ENCODE peak calls at places on chromosome 20, in nine cellular contexts. M is right cardiac atrium, J is Peyer's patch, T is right lobe of liver, Q is psoas muscle, D is sigmoid colon, Z is stomach, X is tibial artery, S is spleen. E is an unnamed sample.
A peak's percentile ranks its signal among the peaks of the same experiment; 100 is the strongest.

GRCh38 chr20:16533493-16533892 is 39.8 kb downstream of the KIF16B start:
- DNase-seq in X (no peak), S (no peak), J (no peak), M (no peak), Q (no peak), Z (no peak), D (no peak), T (no peak), E (no peak)

GRCh38 chr20:44104807-44105517 is 82.0 kb downstream of the JPH2 start:
- DNase-seq in Z (no peak), D (peak; percentile 77), X (no peak), J (no peak), S (no peak), Q (no peak), M (peak; percentile 18), T (peak; percentile 58), E (peak; percentile 68)

GRCh38 chr20:21396921-21397340 is 395 bp downstream of the NKX2-4 start:
- DNase-seq in X (no peak), M (peak; percentile 47), S (no peak), Z (no peak), D (no peak), J (no peak), T (no peak), Q (no peak), E (no peak)

GRCh38 chr20:20939006-20939405 is 167.2 kb downstream of the LINC00237 start:
- DNase-seq in Q (no peak), M (no peak), S (no peak), D (no peak), T (no peak), Z (no peak), X (no peak), J (no peak), E (no peak)

GRCh38 chr20:772806-773205 is 4.5 kb upstream of the SLC52A3 start:
- DNase-seq in X (no peak), D (no peak), T (no peak), Z (no peak), Q (no peak), S (no peak), M (no peak), J (no peak), E (no peak)

GRCh38 chr20:57902478-57902877 is 192.7 kb upstream of the PMEPA1 start:
- DNase-seq in T (no peak), J (no peak), Z (no peak), Q (no peak), D (no peak), M (no peak), S (no peak), X (no peak), E (no peak)

GRCh38 chr20:25300496-25301170 is 52.7 kb downstream of the PYGB start:
- DNase-seq in Q (no peak), S (no peak), Z (no peak), J (no peak), M (peak; percentile 50), T (no peak), D (no peak), X (no peak), E (no peak)

GRCh38 chr20:20070871-20071726 is 18.8 kb downstream of the CFAP61 start:
- DNase-seq in M (peak; percentile 36), T (no peak), X (no peak), Q (no peak), S (no peak), Z (no peak), D (no peak), J (no peak), E (no peak)

GRCh38 chr20:23879811-23880374 is 345 bp upstream of the CST5 start:
- DNase-seq in S (no peak), T (no peak), J (no peak), M (no peak), Q (no peak), D (no peak), Z (no peak), X (no peak), E (no peak)

GRCh38 chr20:23880426-23880825 is 878 bp upstream of the CST5 start:
- DNase-seq in X (no peak), M (no peak), Q (no peak), Z (no peak), J (no peak), S (no peak), D (no peak), T (no peak), E (no peak)

GRCh38 chr20:23878787-23879186 is 761 bp downstream of the CST5 start:
- DNase-seq in X (no peak), J (no peak), T (no peak), Q (no peak), D (no peak), M (no peak), Z (no peak), S (no peak), E (no peak)

GRCh38 chr20:23877524-23877923 is 2.0 kb downstream of the CST5 start:
- DNase-seq in M (no peak), D (no peak), T (no peak), J (no peak), X (no peak), Z (no peak), Q (no peak), S (no peak), E (no peak)

DNA sequence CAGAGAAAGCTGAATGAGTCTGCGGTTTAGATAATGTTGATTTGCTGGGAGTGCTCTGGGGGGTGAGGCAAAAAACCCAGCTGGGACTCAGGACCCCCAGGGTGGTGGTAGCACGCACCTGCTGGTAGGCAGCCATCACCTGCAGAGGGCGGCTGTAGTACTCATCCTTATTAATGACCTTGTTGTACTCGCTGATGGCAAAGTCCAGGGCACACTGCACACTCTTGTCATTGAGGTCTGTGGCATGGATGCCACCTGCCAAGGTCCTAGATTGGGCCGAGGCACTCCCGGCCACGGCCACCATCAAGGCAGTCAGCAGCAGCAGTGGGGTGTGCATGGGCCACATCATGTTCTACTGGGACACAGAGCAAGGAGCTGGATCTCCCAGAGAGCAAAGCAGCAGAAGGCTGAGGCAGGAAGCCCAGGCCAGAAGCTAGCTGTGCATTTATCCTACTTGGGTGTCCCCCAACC is at the start of gene CST5:
- DNase-seq in J (no peak), X (no peak), T (no peak), S (no peak), M (no peak), Z (no peak), Q (no peak), D (no peak), E (no peak)
- H3K4me1 ChIP-seq in J (no peaks in the 10 kb centered on the region), X (no peaks in the 10 kb centered on the region), T (peaks cover 6% of the 10 kb centered on the region), S (no peaks in the 10 kb centered on the region), M (no peaks in the 10 kb centered on the region), Z (peaks cover 3% of the 10 kb centered on the region), Q (no peaks in the 10 kb centered on the region), D (no peaks in the 10 kb centered on the region), E (no peaks in the 10 kb centered on the region)

GRCh38 chr20:4546786-4547185 is 174.9 kb upstream of the PRND start:
- DNase-seq in T (no peak), S (no peak), Q (no peak), Z (no peak), X (no peak), J (no peak), M (no peak), D (no peak), E (peak; percentile 62)

GRCh38 chr20:4542270-4542669 is 179.4 kb upstream of the PRND start:
- DNase-seq in X (no peak), D (no peak), M (no peak), S (no peak), Z (no peak), T (no peak), Q (no peak), J (no peak), E (no peak)

GRCh38 chr20:4545526-4545925 is 176.2 kb upstream of the PRND start:
- DNase-seq in D (no peak), X (no peak), Z (no peak), Q (no peak), M (no peak), J (no peak), T (no peak), S (no peak), E (no peak)

GRCh38 chr20:4546342-4546741 is 175.4 kb upstream of the PRND start:
- DNase-seq in Q (no peak), X (no peak), D (no peak), S (no peak), M (no peak), J (no peak), T (no peak), Z (no peak), E (no peak)

DNA sequence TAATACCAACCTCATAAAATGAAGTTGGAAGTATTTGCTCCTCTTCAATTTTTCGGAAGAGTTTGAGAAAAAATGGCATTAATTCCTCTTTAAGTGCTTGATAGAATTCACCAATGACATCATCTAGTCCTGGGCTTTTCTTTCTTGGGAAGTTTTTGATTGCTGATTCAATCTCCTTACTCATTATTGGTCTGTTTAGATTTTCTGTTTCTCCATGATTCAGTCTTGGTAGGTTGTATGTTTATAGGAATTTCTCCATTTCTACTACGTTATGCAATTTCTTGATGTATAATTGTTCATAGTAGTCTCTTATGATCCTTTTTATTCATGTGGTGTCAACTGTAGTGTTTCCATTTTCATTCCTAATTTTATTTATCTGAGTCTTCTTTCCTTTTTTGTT is 176.9 kb upstream of the PRND start:
- DNase-seq in D (no peak), S (no peak), J (no peak), Q (no peak), T (no peak), Z (no peak), M (no peak), X (no peak), E (no peak)
- H3K4me1 ChIP-seq in D (no peaks in the 10 kb centered on the region), S (no peaks in the 10 kb centered on the region), J (no peaks in the 10 kb centered on the region), Q (no peaks in the 10 kb centered on the region), T (no peaks in the 10 kb centered on the region), Z (no peaks in the 10 kb centered on the region), M (no peaks in the 10 kb centered on the region), X (no peaks in the 10 kb centered on the region), E (peaks cover 21% of the 10 kb centered on the region)

DNA sequence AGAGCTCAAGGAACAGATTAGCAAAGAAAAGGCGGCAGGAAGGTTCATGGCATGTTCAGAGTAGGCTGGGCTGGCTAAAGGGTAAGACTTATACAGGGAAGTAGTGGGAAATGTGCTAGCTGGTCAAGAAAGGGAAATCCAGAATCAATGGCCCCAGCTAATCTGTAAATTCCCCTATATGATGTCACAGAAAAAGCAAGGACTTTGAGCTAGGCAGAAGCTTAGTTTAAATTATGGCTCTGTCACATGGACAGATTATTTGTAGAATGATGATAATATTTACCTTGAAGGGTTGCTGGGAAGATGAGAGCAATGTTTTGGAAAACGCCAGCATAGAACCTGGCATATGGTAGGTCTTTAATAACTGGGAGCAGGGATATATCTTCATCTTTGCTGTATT is 19.1 kb downstream of the CEP250 start:
- DNase-seq in J (no peak), Z (no peak), X (no peak), Q (no peak), T (no peak), D (no peak), M (no peak), S (no peak), E (no peak)
- H3K4me1 ChIP-seq in J (no peaks in the 10 kb centered on the region), Z (no peaks in the 10 kb centered on the region), X (no peaks in the 10 kb centered on the region), Q (no peaks in the 10 kb centered on the region), T (no peaks in the 10 kb centered on the region), D (no peaks in the 10 kb centered on the region), M (no peaks in the 10 kb centered on the region), S (peaks cover 16% of the 10 kb centered on the region), E (no peaks in the 10 kb centered on the region)

DNA sequence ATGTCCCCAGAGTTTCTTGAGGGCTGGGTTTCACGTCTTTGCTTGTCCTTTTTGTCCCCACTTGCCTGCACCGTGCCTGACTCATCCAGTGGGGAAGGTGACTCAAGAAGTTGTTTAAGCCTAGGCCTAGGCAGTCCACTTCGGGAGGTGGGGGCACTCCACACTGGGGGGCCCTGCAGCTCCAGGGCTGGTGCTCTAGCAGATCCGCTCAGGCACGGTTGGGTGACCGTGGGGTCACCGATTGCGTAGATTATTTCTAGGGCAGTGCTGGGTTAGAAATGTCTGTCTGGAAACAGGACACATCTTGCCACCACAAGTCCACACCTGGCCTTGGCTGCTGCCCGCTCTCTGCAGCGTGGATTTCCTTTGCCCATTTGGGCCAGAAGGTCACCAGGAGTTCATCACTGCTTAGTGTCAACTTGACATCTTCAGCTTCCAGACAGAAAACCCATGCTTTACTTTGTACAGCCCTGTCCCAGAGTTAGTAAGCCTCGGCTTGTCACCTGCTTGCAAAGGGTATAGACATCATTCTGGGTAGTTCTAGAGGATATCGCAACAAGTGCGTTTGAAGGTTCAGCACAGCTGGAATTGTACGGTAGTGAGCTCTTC is 13.6 kb upstream of the C20orf144 start:
- DNase-seq in M (peak; percentile 47), Q (no peak), S (peak; percentile 6), T (no peak), Z (no peak), J (no peak), X (no peak), D (no peak), E (no peak)
- H3K4me1 ChIP-seq in M (peaks cover 9% of the 10 kb centered on the region), Q (peaks cover 28% of the 10 kb centered on the region), S (peaks cover 18% of the 10 kb centered on the region), T (peaks cover 42% of the 10 kb centered on the region), Z (peaks cover 62% of the 10 kb centered on the region), J (peaks cover 41% of the 10 kb centered on the region), X (peaks cover 41% of the 10 kb centered on the region), D (no peaks in the 10 kb centered on the region), E (no peaks in the 10 kb centered on the region)

E was measured in endothelial cell of umbilical vein.